ENCODE peak calls at places on chromosomes 5 and 9, in six cellular contexts. One of them, this sample, is unnamed.

GRCh38 chr5:14467886-14468285 is 113.7 kb upstream of the OTULINL start:
- DNase-seq in upper lobe of right lung: no peak
- DNase-seq in MM.1S: no peak
- DNase-seq in stimulated activated CD8-positive, alpha-beta memory T cell treated with anti-CD3 and anti-CD28 coated beads, Interleukin-4, amount 100 ng/mL, for 1 hour: no peak
- DNase-seq in MCF 10A: no peak
- DNase-seq in activated T-helper 1 cell treated with Interleukin-2 at 50 U/mL for 16 hours: no peak
- DNase-seq in this sample: no peak

GRCh38 chr5:154520861-154521453 is 42.9 kb upstream of the HAND1 start:
- DNase-seq in activated T-helper 1 cell treated with Interleukin-2 at 50 U/mL for 16 hours: no peak
- DNase-seq in upper lobe of right lung: peak; percentile 73
- DNase-seq in MM.1S: no peak
- DNase-seq in MCF 10A: peak; percentile 76
- DNase-seq in stimulated activated CD8-positive, alpha-beta memory T cell treated with anti-CD3 and anti-CD28 coated beads, Interleukin-4, amount 100 ng/mL, for 1 hour: no peak
- DNase-seq in this sample: peak; percentile 22

GRCh38 chr5:39829479-39829878 is 404.7 kb upstream of the DAB2 start:
- DNase-seq in stimulated activated CD8-positive, alpha-beta memory T cell treated with anti-CD3 and anti-CD28 coated beads, Interleukin-4, amount 100 ng/mL, for 1 hour: no peak
- DNase-seq in upper lobe of right lung: no peak
- DNase-seq in activated T-helper 1 cell treated with Interleukin-2 at 50 U/mL for 16 hours: no peak
- DNase-seq in MCF 10A: no peak
- DNase-seq in MM.1S: no peak
- DNase-seq in this sample: no peak

GRCh38 chr5:110965773-110966581 is 105.5 kb upstream of the TSLP start:
- DNase-seq in activated T-helper 1 cell treated with Interleukin-2 at 50 U/mL for 16 hours: no peak
- DNase-seq in MCF 10A: peak; percentile 47
- DNase-seq in stimulated activated CD8-positive, alpha-beta memory T cell treated with anti-CD3 and anti-CD28 coated beads, Interleukin-4, amount 100 ng/mL, for 1 hour: no peak
- DNase-seq in MM.1S: no peak
- DNase-seq in upper lobe of right lung: no peak
- DNase-seq in this sample: no peak

GRCh38 chr5:172109749-172110148 is 78.3 kb downstream of the STK10 start:
- DNase-seq in MM.1S: no peak
- DNase-seq in upper lobe of right lung: no peak
- DNase-seq in MCF 10A: no peak
- DNase-seq in stimulated activated CD8-positive, alpha-beta memory T cell treated with anti-CD3 and anti-CD28 coated beads, Interleukin-4, amount 100 ng/mL, for 1 hour: no peak
- DNase-seq in activated T-helper 1 cell treated with Interleukin-2 at 50 U/mL for 16 hours: no peak
- DNase-seq in this sample: no peak

GRCh38 chr5:157253547-157253946 is 12.4 kb upstream of the CYFIP2 start:
- DNase-seq in MM.1S: peak; percentile 53
- DNase-seq in activated T-helper 1 cell treated with Interleukin-2 at 50 U/mL for 16 hours: no peak
- DNase-seq in upper lobe of right lung: no peak
- DNase-seq in MCF 10A: peak; percentile 79
- DNase-seq in stimulated activated CD8-positive, alpha-beta memory T cell treated with anti-CD3 and anti-CD28 coated beads, Interleukin-4, amount 100 ng/mL, for 1 hour: no peak
- DNase-seq in this sample: peak; percentile 6

GRCh38 chr5:173639-174600 is 17.4 kb upstream of the LRRC14B start:
- DNase-seq in upper lobe of right lung: peak; percentile 61
- DNase-seq in activated T-helper 1 cell treated with Interleukin-2 at 50 U/mL for 16 hours: no peak
- DNase-seq in MM.1S: no peak
- DNase-seq in MCF 10A: no peak
- DNase-seq in stimulated activated CD8-positive, alpha-beta memory T cell treated with anti-CD3 and anti-CD28 coated beads, Interleukin-4, amount 100 ng/mL, for 1 hour: no peak
- DNase-seq in this sample: no peak

GRCh38 chr5:150120617-150121447 is 34.5 kb upstream of the CSF1R start:
- DNase-seq in stimulated activated CD8-positive, alpha-beta memory T cell treated with anti-CD3 and anti-CD28 coated beads, Interleukin-4, amount 100 ng/mL, for 1 hour: no peak
- DNase-seq in upper lobe of right lung: peak; percentile 51
- DNase-seq in MCF 10A: no peak
- DNase-seq in activated T-helper 1 cell treated with Interleukin-2 at 50 U/mL for 16 hours: no peak
- DNase-seq in MM.1S: no peak
- DNase-seq in this sample: no peak

GRCh38 chr9:6715755-6716643 is 41.8 kb upstream of the KDM4C start:
- DNase-seq in activated T-helper 1 cell treated with Interleukin-2 at 50 U/mL for 16 hours: peak; percentile 40
- DNase-seq in stimulated activated CD8-positive, alpha-beta memory T cell treated with anti-CD3 and anti-CD28 coated beads, Interleukin-4, amount 100 ng/mL, for 1 hour: peak; percentile 47
- DNase-seq in upper lobe of right lung: peak; percentile 90
- DNase-seq in MCF 10A: no peak
- DNase-seq in MM.1S: no peak
- DNase-seq in this sample: peak; percentile 18

GRCh38 chr9:30796806-30797205 is 1587.6 kb upstream of the ACO1 start:
- DNase-seq in MCF 10A: peak; percentile 5
- DNase-seq in MM.1S: no peak
- DNase-seq in stimulated activated CD8-positive, alpha-beta memory T cell treated with anti-CD3 and anti-CD28 coated beads, Interleukin-4, amount 100 ng/mL, for 1 hour: no peak
- DNase-seq in upper lobe of right lung: no peak
- DNase-seq in activated T-helper 1 cell treated with Interleukin-2 at 50 U/mL for 16 hours: no peak
- DNase-seq in this sample: no peak

GRCh38 chr5:54520438-54520846 is 2.9 kb downstream of the SNX18 start:
- DNase-seq in upper lobe of right lung: no peak
- DNase-seq in MCF 10A: no peak
- DNase-seq in MM.1S: no peak
- DNase-seq in activated T-helper 1 cell treated with Interleukin-2 at 50 U/mL for 16 hours: no peak
- DNase-seq in stimulated activated CD8-positive, alpha-beta memory T cell treated with anti-CD3 and anti-CD28 coated beads, Interleukin-4, amount 100 ng/mL, for 1 hour: no peak
- DNase-seq in this sample: no peak

GRCh38 chr5:55232194-55232984 is 1.0 kb downstream of the CCNO start:
- DNase-seq in MM.1S: no peak
- DNase-seq in activated T-helper 1 cell treated with Interleukin-2 at 50 U/mL for 16 hours: no peak
- DNase-seq in upper lobe of right lung: no peak
- DNase-seq in MCF 10A: peak; percentile 79
- DNase-seq in stimulated activated CD8-positive, alpha-beta memory T cell treated with anti-CD3 and anti-CD28 coated beads, Interleukin-4, amount 100 ng/mL, for 1 hour: no peak
- DNase-seq in this sample: peak; percentile 51

GRCh38 chr5:137705106-137705505 is 30.8 kb downstream of the KLHL3 start:
- DNase-seq in MM.1S: no peak
- DNase-seq in stimulated activated CD8-positive, alpha-beta memory T cell treated with anti-CD3 and anti-CD28 coated beads, Interleukin-4, amount 100 ng/mL, for 1 hour: no peak
- DNase-seq in activated T-helper 1 cell treated with Interleukin-2 at 50 U/mL for 16 hours: no peak
- DNase-seq in upper lobe of right lung: no peak
- DNase-seq in MCF 10A: no peak
- DNase-seq in this sample: no peak

GRCh38 chr9:68619636-68620035 is 79.0 kb upstream of the TMEM252 start:
- DNase-seq in MM.1S: no peak
- DNase-seq in MCF 10A: peak; percentile 4
- DNase-seq in upper lobe of right lung: no peak
- DNase-seq in activated T-helper 1 cell treated with Interleukin-2 at 50 U/mL for 16 hours: no peak
- DNase-seq in stimulated activated CD8-positive, alpha-beta memory T cell treated with anti-CD3 and anti-CD28 coated beads, Interleukin-4, amount 100 ng/mL, for 1 hour: no peak
- DNase-seq in this sample: no peak

GRCh38 chr9:124754289-124754688 is 16.8 kb downstream of the NR6A1 start:
- DNase-seq in activated T-helper 1 cell treated with Interleukin-2 at 50 U/mL for 16 hours: no peak
- DNase-seq in MM.1S: no peak
- DNase-seq in MCF 10A: peak; percentile 47
- DNase-seq in upper lobe of right lung: no peak
- DNase-seq in stimulated activated CD8-positive, alpha-beta memory T cell treated with anti-CD3 and anti-CD28 coated beads, Interleukin-4, amount 100 ng/mL, for 1 hour: no peak
- DNase-seq in this sample: no peak

GRCh38 chr5:175749591-175749990 is 91.7 kb downstream of the HRH2 start:
- DNase-seq in MM.1S: no peak
- DNase-seq in activated T-helper 1 cell treated with Interleukin-2 at 50 U/mL for 16 hours: no peak
- DNase-seq in stimulated activated CD8-positive, alpha-beta memory T cell treated with anti-CD3 and anti-CD28 coated beads, Interleukin-4, amount 100 ng/mL, for 1 hour: no peak
- DNase-seq in upper lobe of right lung: no peak
- DNase-seq in MCF 10A: peak; percentile 92
- DNase-seq in this sample: no peak

GRCh38 chr9:106758911-106759310 is 104.1 kb upstream of the ZNF462 start:
- DNase-seq in activated T-helper 1 cell treated with Interleukin-2 at 50 U/mL for 16 hours: no peak
- DNase-seq in upper lobe of right lung: no peak
- DNase-seq in MCF 10A: peak; percentile 23
- DNase-seq in MM.1S: peak; percentile 80
- DNase-seq in stimulated activated CD8-positive, alpha-beta memory T cell treated with anti-CD3 and anti-CD28 coated beads, Interleukin-4, amount 100 ng/mL, for 1 hour: no peak
- DNase-seq in this sample: no peak

GRCh38 chr5:150505041-150505511 is 2.9 kb upstream of the NDST1 start:
- DNase-seq in activated T-helper 1 cell treated with Interleukin-2 at 50 U/mL for 16 hours: no peak
- DNase-seq in MM.1S: no peak
- DNase-seq in stimulated activated CD8-positive, alpha-beta memory T cell treated with anti-CD3 and anti-CD28 coated beads, Interleukin-4, amount 100 ng/mL, for 1 hour: no peak
- DNase-seq in MCF 10A: no peak
- DNase-seq in upper lobe of right lung: no peak
- DNase-seq in this sample: no peak

GRCh38 chr5:78638423-78638822 is 10.1 kb downstream of the LHFPL2 start:
- DNase-seq in MCF 10A: peak; percentile 98
- DNase-seq in activated T-helper 1 cell treated with Interleukin-2 at 50 U/mL for 16 hours: no peak
- DNase-seq in stimulated activated CD8-positive, alpha-beta memory T cell treated with anti-CD3 and anti-CD28 coated beads, Interleukin-4, amount 100 ng/mL, for 1 hour: no peak
- DNase-seq in MM.1S: no peak
- DNase-seq in upper lobe of right lung: no peak
- DNase-seq in this sample: no peak

GRCh38 chr5:116651653-116652052 is 77.0 kb upstream of the SEMA6A start:
- DNase-seq in upper lobe of right lung: no peak
- DNase-seq in activated T-helper 1 cell treated with Interleukin-2 at 50 U/mL for 16 hours: no peak
- DNase-seq in stimulated activated CD8-positive, alpha-beta memory T cell treated with anti-CD3 and anti-CD28 coated beads, Interleukin-4, amount 100 ng/mL, for 1 hour: no peak
- DNase-seq in MCF 10A: no peak
- DNase-seq in MM.1S: no peak
- DNase-seq in this sample: no peak

GRCh38 chr9:127962278-127962677 is 18.5 kb downstream of the EEIG1 start:
- DNase-seq in activated T-helper 1 cell treated with Interleukin-2 at 50 U/mL for 16 hours: no peak
- DNase-seq in upper lobe of right lung: no peak
- DNase-seq in MM.1S: no peak
- DNase-seq in MCF 10A: no peak
- DNase-seq in stimulated activated CD8-positive, alpha-beta memory T cell treated with anti-CD3 and anti-CD28 coated beads, Interleukin-4, amount 100 ng/mL, for 1 hour: no peak
- DNase-seq in this sample: no peak

GRCh38 chr9:83511051-83511450 is 27.1 kb downstream of the FRMD3 start:
- DNase-seq in stimulated activated CD8-positive, alpha-beta memory T cell treated with anti-CD3 and anti-CD28 coated beads, Interleukin-4, amount 100 ng/mL, for 1 hour: no peak
- DNase-seq in MCF 10A: peak; percentile 23
- DNase-seq in MM.1S: no peak
- DNase-seq in upper lobe of right lung: no peak
- DNase-seq in activated T-helper 1 cell treated with Interleukin-2 at 50 U/mL for 16 hours: no peak
- DNase-seq in this sample: peak; percentile 45

GRCh38 chr5:143923634-143924265 is 111.8 kb downstream of the HMHB1 start:
- DNase-seq in stimulated activated CD8-positive, alpha-beta memory T cell treated with anti-CD3 and anti-CD28 coated beads, Interleukin-4, amount 100 ng/mL, for 1 hour: no peak
- DNase-seq in activated T-helper 1 cell treated with Interleukin-2 at 50 U/mL for 16 hours: no peak
- DNase-seq in MM.1S: peak; percentile 16
- DNase-seq in MCF 10A: peak; percentile 78
- DNase-seq in upper lobe of right lung: no peak
- DNase-seq in this sample: no peak

GRCh38 chr9:122333169-122333808 is 37.5 kb upstream of the PTGS1 start:
- DNase-seq in stimulated activated CD8-positive, alpha-beta memory T cell treated with anti-CD3 and anti-CD28 coated beads, Interleukin-4, amount 100 ng/mL, for 1 hour: no peak
- DNase-seq in activated T-helper 1 cell treated with Interleukin-2 at 50 U/mL for 16 hours: no peak
- DNase-seq in MCF 10A: no peak
- DNase-seq in MM.1S: no peak
- DNase-seq in upper lobe of right lung: no peak
- DNase-seq in this sample: no peak

This sample was measured in NCI-H187.